ENCODE peak calls at places on chromosome 7, in nine cellular contexts. H, R, N, B, W, J, P, X and Y are unnamed samples.

GRCh38 chr7:32043688-32044087 is 26.5 kb downstream of the PDE1C start:
- DNase-seq in H (peak; percentile 43), R (no peak), N (no peak), B (no peak), W (peak; percentile 92), J (no peak), P (no peak), X (peak; percentile 83), Y (no peak)

GRCh38 chr7:115779561-115779960 is 251.0 kb downstream of the TFEC start:
- DNase-seq in H (no peak), R (no peak), N (no peak), B (no peak), W (no peak), J (no peak), P (no peak), X (no peak), Y (no peak)

GRCh38 chr7:96120856-96121255 is 201.0 kb downstream of the SLC25A13 start:
- DNase-seq in H (no peak), R (no peak), N (no peak), B (no peak), W (no peak), J (no peak), P (no peak), X (no peak), Y (no peak)

GRCh38 chr7:82694020-82694419 is 250.4 kb upstream of the CACNA2D1 start:
- DNase-seq in H (no peak), R (peak; percentile 10), N (no peak), B (no peak), W (no peak), J (no peak), P (no peak), X (no peak), Y (no peak)

GRCh38 chr7:95687759-95688343 is 84.5 kb upstream of the DYNC1I1 start:
- DNase-seq in H (peak; percentile 68), R (peak; percentile 57), N (no peak), B (no peak), W (peak; percentile 52), J (no peak), P (no peak), X (peak; percentile 56), Y (no peak)

GRCh38 chr7:143974457-143974856 is 19.8 kb downstream of the OR2F1 start:
- DNase-seq in H (peak; percentile 47), R (no peak), N (no peak), B (no peak), W (no peak), J (no peak), P (no peak), X (peak; percentile 82), Y (no peak)

GRCh38 chr7:6116216-6116615 is 85.0 kb downstream of the ANKRD61 start:
- DNase-seq in H (no peak), R (no peak), N (no peak), B (no peak), W (no peak), J (no peak), P (no peak), X (no peak), Y (no peak)

GRCh38 chr7:50246551-50246950 is 58.0 kb upstream of the IKZF1 start:
- DNase-seq in H (no peak), R (no peak), N (no peak), B (no peak), W (no peak), J (no peak), P (no peak), X (no peak), Y (no peak)

GRCh38 chr7:156139633-156140032 is 327.4 kb upstream of the SHH start:
- DNase-seq in H (no peak), R (no peak), N (no peak), B (no peak), W (no peak), J (no peak), P (no peak), X (no peak), Y (no peak)

GRCh38 chr7:37732253-37732652 is 48.7 kb downstream of the GPR141 start:
- DNase-seq in H (peak; percentile 53), R (peak; percentile 67), N (no peak), B (peak; percentile 56), W (no peak), J (peak; percentile 60), P (no peak), X (peak; percentile 10), Y (no peak)

GRCh38 chr7:2644514-2645273 is 12.9 kb downstream of the TTYH3 start:
- DNase-seq in H (no peak), R (no peak), N (no peak), B (no peak), W (no peak), J (no peak), P (no peak), X (no peak), Y (no peak)

GRCh38 chr7:3106353-3106752 is 62.7 kb upstream of the CARD11 start:
- DNase-seq in H (no peak), R (no peak), N (no peak), B (no peak), W (no peak), J (no peak), P (no peak), X (peak; percentile 28), Y (peak; percentile 6)

GRCh38 chr7:111026301-111026700 is 64.6 kb upstream of the LRRN3 start:
- DNase-seq in H (no peak), R (no peak), N (no peak), B (no peak), W (no peak), J (no peak), P (no peak), X (no peak), Y (no peak)

GRCh38 chr7:29346574-29346973 is 152.0 kb downstream of the CHN2 start:
- DNase-seq in H (no peak), R (no peak), N (no peak), B (no peak), W (no peak), J (no peak), P (no peak), X (peak; percentile 7), Y (no peak)

GRCh38 chr7:103524042-103524907 is 78.3 kb upstream of the SLC26A5 start:
- DNase-seq in H (peak; percentile 55), R (peak; percentile 13), N (no peak), B (no peak), W (peak; percentile 18), J (no peak), P (no peak), X (peak; percentile 66), Y (no peak)

GRCh38 chr7:36468361-36469140 is 78.9 kb downstream of the ANLN start:
- DNase-seq in H (peak; percentile 59), R (no peak), N (no peak), B (no peak), W (no peak), J (no peak), P (no peak), X (no peak), Y (no peak)

GRCh38 chr7:7911339-7911738 is 57.3 kb upstream of the GLCCI1 start:
- DNase-seq in H (peak; percentile 59), R (peak; percentile 30), N (no peak), B (no peak), W (peak; percentile 96), J (no peak), P (no peak), X (peak; percentile 87), Y (no peak)

GRCh38 chr7:124840435-124840834 is 74.8 kb upstream of the GPR37 start:
- DNase-seq in H (peak; percentile 7), R (no peak), N (no peak), B (no peak), W (no peak), J (no peak), P (no peak), X (peak; percentile 47), Y (no peak)

GRCh38 chr7:82044497-82045080 is 274.7 kb upstream of the HGF start:
- DNase-seq in H (peak; percentile 77), R (peak; percentile 51), N (peak; percentile 24), B (no peak), W (peak; percentile 30), J (peak; percentile 8), P (no peak), X (peak; percentile 66), Y (no peak)

GRCh38 chr7:100476903-100477870 is 1.8 kb downstream of the TSC22D4 start:
- DNase-seq in H (no peak), R (no peak), N (no peak), B (no peak), W (no peak), J (peak; percentile 70), P (peak; percentile 88), X (no peak), Y (no peak)

GRCh38 chr7:130486963-130487324 is 4.9 kb upstream of the MEST start:
- DNase-seq in H (no peak), R (no peak), N (no peak), B (no peak), W (no peak), J (peak; percentile 28), P (no peak), X (peak; percentile 47), Y (no peak)

GRCh38 chr7:40133561-40134427 is 628 bp downstream of the MPLKIP start:
- DNase-seq in H (peak; percentile 35), R (peak; percentile 78), N (no peak), B (no peak), W (no peak), J (peak; percentile 36), P (no peak), X (peak; percentile 17), Y (no peak)

GRCh38 chr7:95916573-95917371 is 144.4 kb downstream of the DYNC1I1 start:
- DNase-seq in H (peak; percentile 74), R (peak; percentile 86), N (peak; percentile 97), B (peak; percentile 80), W (peak; percentile 28), J (peak; percentile 46), P (peak; percentile 83), X (peak; percentile 83), Y (peak; percentile 82)

GRCh38 chr7:152115021-152115718 is 89.7 kb downstream of the GALNT11 start:
- DNase-seq in H (no peak), R (no peak), N (no peak), B (no peak), W (no peak), J (no peak), P (no peak), X (no peak), Y (no peak)

GRCh38 chr7:102077081-102077480 is 209.6 kb upstream of the SH2B2 start:
- DNase-seq in H (no peak), R (peak; percentile 57), N (no peak), B (no peak), W (no peak), J (no peak), P (no peak), X (no peak), Y (no peak)

GRCh38 chr7:5417106-5418071 is 6.2 kb downstream of the TNRC18 start:
- DNase-seq in H (no peak), R (peak; percentile 39), N (no peak), B (no peak), W (no peak), J (peak; percentile 7), P (no peak), X (peak; percentile 40), Y (no peak)

GRCh38 chr7:47950714-47951113 is 2.4 kb upstream of the PKD1L1 start:
- DNase-seq in H (peak; percentile 17), R (peak; percentile 34), N (no peak), B (no peak), W (no peak), J (no peak), P (no peak), X (peak; percentile 64), Y (peak; percentile 39)

GRCh38 chr7:64558781-64559180 is 4.1 kb downstream of the ZNF680 start:
- DNase-seq in H (peak; percentile 57), R (no peak), N (no peak), B (no peak), W (no peak), J (no peak), P (no peak), X (no peak), Y (no peak)

GRCh38 chr7:158388928-158389327 is 198.7 kb downstream of the PTPRN2 start:
- DNase-seq in H (no peak), R (no peak), N (no peak), B (peak; percentile 25), W (no peak), J (no peak), P (peak; percentile 49), X (no peak), Y (no peak)

GRCh38 chr7:80640841-80641240 is 2.4 kb downstream of the CD36 start:
- DNase-seq in H (peak; percentile 46), R (no peak), N (no peak), B (no peak), W (peak; percentile 75), J (no peak), P (no peak), X (peak; percentile 66), Y (no peak)

GRCh38 chr7:45881759-45882464 is 6.4 kb upstream of the IGFBP1 start:
- DNase-seq in H (peak; percentile 93), R (no peak), N (no peak), B (no peak), W (no peak), J (no peak), P (no peak), X (no peak), Y (no peak)